ENCODE peak calls at places on chromosomes 3 and 15, in five cellular contexts. H is WTC11, C is heart left ventricle, U is kidney, Z is endothelial cell. R is an unnamed sample.

GRCh38 chr3:125137432-125138033 is 75.0 kb downstream of the SLC12A8 start:
- DNase-seq in H (no peak), C (no peak), U (no peak), Z (no peak), R (no peak)

GRCh38 chr3:183807881-183808280 is 17.5 kb downstream of the MAP6D1 start:
- DNase-seq in H (no peak), C (no peak), U (no peak), Z (no peak), R (no peak)

GRCh38 chr15:94460624-94461023 is 229.3 kb downstream of the MCTP2 start:
- DNase-seq in H (no peak), C (no peak), U (no peak), Z (no peak), R (no peak)

GRCh38 chr3:49912787-49913375 is 9.2 kb upstream of the MST1R start:
- DNase-seq in H (no peak), C (no peak), U (peak), Z (no peak), R (no peak)

GRCh38 chr3:50608278-50608677 is 3.3 kb downstream of the CISH start:
- DNase-seq in H (no peak), C (no peak), U (peak), Z (no peak), R (no peak)

GRCh38 chr3:184211297-184211696 is 18.1 kb upstream of the VWA5B2 start:
- DNase-seq in H (no peak), C (no peak), U (no peak), Z (no peak), R (no peak)

GRCh38 chr15:80892414-80892813 is 97.2 kb downstream of the MESD start:
- DNase-seq in H (no peak), C (no peak), U (no peak), Z (no peak), R (no peak)

GRCh38 chr3:193897288-193897687 is 238.7 kb upstream of the HES1 start:
- DNase-seq in H (no peak), C (peak), U (no peak), Z (no peak), R (no peak)

GRCh38 chr15:80567721-80568157 is 127.4 kb upstream of the ABHD17C start:
- DNase-seq in H (peak), C (peak), U (no peak), Z (peak), R (peak)

GRCh38 chr15:36499751-36500389 is 79.6 kb upstream of the CDIN1 start:
- DNase-seq in H (no peak), C (no peak), U (no peak), Z (no peak), R (no peak)

GRCh38 chr15:33145447-33145846 is 49.1 kb downstream of the FMN1 start:
- DNase-seq in H (no peak), C (no peak), U (no peak), Z (no peak), R (no peak)

GRCh38 chr3:101725192-101725889 is 927 bp downstream of the CEP97 start:
- DNase-seq in H (peak), C (peak), U (peak), Z (peak), R (no peak)

GRCh38 chr3:187340572-187340971 is 27.6 kb upstream of the RTP4 start:
- DNase-seq in H (no peak), C (no peak), U (no peak), Z (no peak), R (no peak)

GRCh38 chr15:58269455-58270414 is 131.6 kb downstream of the AQP9 start:
- DNase-seq in H (peak), C (no peak), U (no peak), Z (peak), R (peak)

GRCh38 chr3:73401616-73402265 is 223.0 kb downstream of the PDZRN3 start:
- DNase-seq in H (no peak), C (peak), U (peak), Z (no peak), R (no peak)

GRCh38 chr15:59591372-59591771 is 20.2 kb upstream of the GCNT3 start:
- DNase-seq in H (no peak), C (no peak), U (no peak), Z (no peak), R (no peak)

GRCh38 chr3:12522721-12523120 is 22.6 kb downstream of the MKRN2OS start:
- DNase-seq in H (no peak), C (peak), U (no peak), Z (no peak), R (no peak)
- TF ChIP-seq CTCF in H (no peak), C (peak), U (no peak), Z (no peak), R (no peak)

GRCh38 chr3:39272191-39272590 is 7.6 kb downstream of the CX3CR1 start:
- DNase-seq in H (no peak), C (no peak), U (no peak), Z (no peak), R (no peak)

GRCh38 chr3:39268554-39268910 is 11.3 kb downstream of the CX3CR1 start:
- DNase-seq in H (no peak), C (no peak), U (no peak), Z (no peak), R (no peak)

GRCh38 chr3:39267631-39268553 is 11.9 kb downstream of the CX3CR1 start:
- DNase-seq in H (no peak), C (no peak), U (no peak), Z (no peak), R (no peak)

GRCh38 chr3:39271363-39271762 is 8.5 kb downstream of the CX3CR1 start:
- DNase-seq in H (no peak), C (no peak), U (no peak), Z (no peak), R (no peak)

GRCh38 chr3:39269528-39269927 is 10.3 kb downstream of the CX3CR1 start:
- DNase-seq in H (no peak), C (no peak), U (no peak), Z (no peak), R (no peak)
- TF ChIP-seq CTCF in H (no peak), C (no peak), U (no peak), Z (no peak), R (no peak)

GRCh38 chr15:69012761-69013364 is 1.6 kb upstream of the NOX5 start:
- DNase-seq in H (no peak), C (no peak), U (no peak), Z (no peak), R (no peak)
- TF ChIP-seq CTCF in H (no peak), C (no peak), U (no peak), Z (no peak), R (no peak)

GRCh38 chr3:3082547-3082924 is 27.6 kb downstream of the IL5RA start:
- DNase-seq in H (no peak), C (no peak), U (no peak), Z (no peak), R (no peak)

GRCh38 chr3:3085782-3086181 is 24.4 kb downstream of the IL5RA start:
- DNase-seq in H (no peak), C (no peak), U (no peak), Z (no peak), R (no peak)

GRCh38 chr3:3086239-3086638 is 23.9 kb downstream of the IL5RA start:
- DNase-seq in H (no peak), C (no peak), U (no peak), Z (no peak), R (no peak)

GRCh38 chr3:3087279-3087678 is 22.9 kb downstream of the IL5RA start:
- DNase-seq in H (no peak), C (no peak), U (no peak), Z (no peak), R (no peak)

GRCh38 chr3:3084890-3085289 is 25.3 kb downstream of the IL5RA start:
- DNase-seq in H (no peak), C (no peak), U (no peak), Z (no peak), R (no peak)
- TF ChIP-seq CTCF in H (no peak), C (no peak), U (no peak), Z (no peak), R (no peak)

DNA sequence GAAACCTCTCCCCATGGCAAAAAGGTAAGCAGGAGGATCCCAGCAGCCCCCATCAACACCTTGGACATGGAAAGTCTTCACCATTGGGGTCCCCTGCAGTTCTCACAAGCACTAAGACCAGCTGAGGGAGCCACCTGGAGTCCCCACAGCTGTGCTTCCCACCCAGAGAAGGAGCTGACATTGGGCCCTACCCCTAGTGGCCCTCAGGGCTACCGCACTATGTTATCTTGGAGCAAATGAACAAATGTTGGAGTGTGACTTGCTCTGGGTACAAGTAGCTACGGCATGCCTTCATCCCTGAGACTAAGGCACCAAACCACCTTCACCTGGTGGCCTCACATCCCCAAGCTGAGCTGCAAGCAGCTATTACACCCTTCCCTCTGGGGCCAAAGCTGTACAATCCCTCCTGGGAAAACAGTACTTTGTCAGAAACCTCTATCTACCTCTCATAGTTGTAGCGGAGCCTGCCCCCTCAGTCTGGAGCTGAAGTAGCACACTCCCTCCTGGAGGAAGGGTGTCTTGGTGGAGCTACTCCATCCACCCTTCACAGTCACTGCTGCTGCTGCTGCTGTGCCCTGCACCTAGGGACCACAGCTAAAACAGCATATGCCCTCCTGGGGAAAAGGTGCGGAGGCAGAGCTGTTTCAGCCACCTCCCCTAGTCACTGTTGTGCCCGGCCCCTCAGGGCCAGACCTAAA is 42.7 kb downstream of the SERP1 start:
- DNase-seq in H (peak), C (no peak), U (no peak), Z (no peak), R (no peak)
- TF ChIP-seq CTCF in H (no peak), C (no peak), U (no peak), Z (no peak), R (no peak)

GRCh38 chr3:81995334-81995733 is 233.9 kb upstream of the GBE1 start:
- DNase-seq in H (no peak), C (no peak), U (no peak), Z (no peak), R (no peak)
- TF ChIP-seq CTCF in H (no peak), C (no peak), U (peak), Z (no peak), R (no peak)

GRCh38 chr3:135229018-135229495 is 434.0 kb downstream of the EPHB1 start:
- DNase-seq in H (peak), C (no peak), U (no peak), Z (no peak), R (peak)
- TF ChIP-seq CTCF in H (no peak), C (peak), U (no peak), Z (no peak), R (no peak)

GRCh38 chr3:52771334-52771681 is 568 bp upstream of the NEK4 start:
- DNase-seq in H (no peak), C (no peak), U (no peak), Z (no peak), R (no peak)

GRCh38 chr3:52769786-52770445 is 824 bp downstream of the NEK4 start:
- DNase-seq in H (no peak), C (no peak), U (no peak), Z (no peak), R (no peak)

GRCh38 chr3:52773361-52774065 is 2.8 kb upstream of the NEK4 start:
- DNase-seq in H (no peak), C (no peak), U (peak), Z (no peak), R (no peak)

GRCh38 chr3:52771702-52772101 is 962 bp upstream of the NEK4 start:
- DNase-seq in H (no peak), C (no peak), U (no peak), Z (no peak), R (no peak)

DNA sequence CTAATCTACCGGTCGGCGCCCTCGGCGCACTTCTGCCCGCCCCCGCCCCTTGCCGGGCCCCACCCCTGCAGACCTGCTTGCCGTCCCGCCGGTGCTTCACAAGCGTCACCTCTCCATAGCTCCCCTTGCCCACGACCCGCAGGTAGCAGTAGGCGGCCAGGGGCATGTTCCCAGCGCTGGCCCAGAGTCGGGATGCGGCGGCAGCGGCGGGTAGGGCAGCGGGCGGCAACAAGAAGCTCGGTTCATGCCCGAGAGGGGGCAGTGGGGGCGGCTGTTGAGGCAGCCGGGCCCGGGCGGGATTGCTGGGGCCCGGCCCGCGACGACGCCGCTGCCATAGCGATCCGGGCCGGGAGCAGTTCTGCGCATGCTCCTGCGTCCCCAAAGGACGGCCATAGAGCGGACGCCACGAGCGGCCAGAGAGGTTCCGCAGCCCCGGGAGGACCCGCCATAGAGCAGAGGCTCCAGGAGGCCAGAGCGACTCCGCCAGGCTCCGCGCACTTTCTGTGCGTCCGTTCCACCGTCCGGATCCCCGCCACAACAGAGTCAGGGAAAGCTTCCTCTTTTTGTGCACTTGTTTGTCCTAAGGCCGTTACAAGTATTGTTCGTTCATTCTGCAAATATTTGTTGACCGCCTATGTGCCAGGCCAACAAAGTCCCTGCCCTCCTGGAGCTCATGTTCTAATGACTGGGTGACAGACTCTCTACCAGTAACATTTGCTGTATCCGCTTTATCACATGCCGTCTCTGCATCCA is at the start of gene NEK4:
- DNase-seq in H (peak), C (peak), U (peak), Z (peak), R (peak)
- TF ChIP-seq CTCF in H (no peak), C (no peak), U (no peak), Z (no peak), R (no peak)

DNA sequence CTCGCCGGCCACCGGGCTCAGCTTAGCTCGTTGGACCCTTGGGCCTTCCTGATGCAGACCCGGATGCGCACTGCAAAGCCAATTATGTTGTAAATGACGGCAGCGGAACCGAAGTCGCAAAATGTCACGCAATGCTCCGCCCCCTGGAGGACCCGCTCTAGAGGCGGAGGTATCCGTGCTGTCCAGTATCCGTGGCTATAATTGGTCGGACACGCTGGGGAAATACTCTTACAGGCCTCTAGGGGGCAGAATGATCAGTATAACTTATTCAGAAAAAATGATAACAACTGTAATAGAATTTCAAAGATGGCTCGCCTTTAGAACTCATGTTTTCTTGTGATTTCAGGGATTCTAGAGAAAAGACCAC is at the start of gene PRR23B:
- DNase-seq in H (peak), C (no peak), U (no peak), Z (no peak), R (no peak)
- TF ChIP-seq CTCF in H (peak), C (no peak), U (no peak), Z (peak), R (no peak)

R was measured in Calu3.